ENCODE peak calls at places on chromosomes 1 and 21, in eight cellular contexts. One of them, this sample, is unnamed.

GRCh38 chr1:27940297-27940696 is 5.5 kb downstream of the SMPDL3B start:
- DNase-seq in progenitor cell of endocrine pancreas: no peak
- DNase-seq in fibroblast of lung: peak; percentile 10
- DNase-seq in ovary: no peak
- DNase-seq in right lobe of liver: no peak
- DNase-seq in psoas muscle: no peak
- DNase-seq in IMR-90: no peak
- DNase-seq in activated CD8-positive, alpha-beta T cell treated with anti-CD3 and anti-CD28 coated beads for 36 hours: peak; percentile 89
- DNase-seq in this sample: no peak

GRCh38 chr1:160338580-160338979 is 4.5 kb downstream of the COPA start:
- DNase-seq in progenitor cell of endocrine pancreas: no peak
- DNase-seq in fibroblast of lung: no peak
- DNase-seq in ovary: no peak
- DNase-seq in right lobe of liver: no peak
- DNase-seq in psoas muscle: no peak
- DNase-seq in IMR-90: no peak
- DNase-seq in activated CD8-positive, alpha-beta T cell treated with anti-CD3 and anti-CD28 coated beads for 36 hours: no peak
- DNase-seq in this sample: no peak

GRCh38 chr1:204924013-204924759 is 53.5 kb downstream of the NFASC start:
- DNase-seq in progenitor cell of endocrine pancreas: no peak
- DNase-seq in fibroblast of lung: peak; percentile 50
- DNase-seq in ovary: no peak
- DNase-seq in right lobe of liver: peak; percentile 13
- DNase-seq in psoas muscle: no peak
- DNase-seq in IMR-90: no peak
- DNase-seq in activated CD8-positive, alpha-beta T cell treated with anti-CD3 and anti-CD28 coated beads for 36 hours: no peak
- DNase-seq in this sample: no peak

GRCh38 chr1:34915521-34915920 is 13.9 kb downstream of the DLGAP3 start:
- DNase-seq in progenitor cell of endocrine pancreas: no peak
- DNase-seq in fibroblast of lung: no peak
- DNase-seq in ovary: no peak
- DNase-seq in right lobe of liver: no peak
- DNase-seq in psoas muscle: no peak
- DNase-seq in IMR-90: no peak
- DNase-seq in activated CD8-positive, alpha-beta T cell treated with anti-CD3 and anti-CD28 coated beads for 36 hours: no peak
- DNase-seq in this sample: no peak

GRCh38 chr1:8814870-8815269 is 2.6 kb downstream of the RERE start:
- DNase-seq in progenitor cell of endocrine pancreas: no peak
- DNase-seq in fibroblast of lung: no peak
- DNase-seq in ovary: no peak
- DNase-seq in right lobe of liver: no peak
- DNase-seq in psoas muscle: no peak
- DNase-seq in IMR-90: no peak
- DNase-seq in activated CD8-positive, alpha-beta T cell treated with anti-CD3 and anti-CD28 coated beads for 36 hours: no peak
- DNase-seq in this sample: no peak

GRCh38 chr1:6969106-6969505 is 183.9 kb downstream of the CAMTA1 start:
- DNase-seq in progenitor cell of endocrine pancreas: no peak
- DNase-seq in fibroblast of lung: peak; percentile 93
- DNase-seq in ovary: no peak
- DNase-seq in right lobe of liver: no peak
- DNase-seq in psoas muscle: no peak
- DNase-seq in IMR-90: peak; percentile 52
- DNase-seq in activated CD8-positive, alpha-beta T cell treated with anti-CD3 and anti-CD28 coated beads for 36 hours: peak; percentile 76
- DNase-seq in this sample: no peak

GRCh38 chr1:153607381-153607780 is 5.6 kb downstream of the S100A16 start:
- DNase-seq in progenitor cell of endocrine pancreas: no peak
- DNase-seq in fibroblast of lung: no peak
- DNase-seq in ovary: no peak
- DNase-seq in right lobe of liver: no peak
- DNase-seq in psoas muscle: no peak
- DNase-seq in IMR-90: no peak
- DNase-seq in activated CD8-positive, alpha-beta T cell treated with anti-CD3 and anti-CD28 coated beads for 36 hours: no peak
- DNase-seq in this sample: no peak

GRCh38 chr1:12179111-12179519 is 12.3 kb downstream of the TNFRSF1B start:
- DNase-seq in progenitor cell of endocrine pancreas: no peak
- DNase-seq in fibroblast of lung: peak; percentile 85
- DNase-seq in ovary: no peak
- DNase-seq in right lobe of liver: no peak
- DNase-seq in psoas muscle: no peak
- DNase-seq in IMR-90: peak; percentile 88
- DNase-seq in activated CD8-positive, alpha-beta T cell treated with anti-CD3 and anti-CD28 coated beads for 36 hours: peak; percentile 95
- DNase-seq in this sample: no peak

GRCh38 chr1:87131809-87132663 is 196.6 kb upstream of the LMO4 start:
- DNase-seq in progenitor cell of endocrine pancreas: peak; percentile 82
- DNase-seq in fibroblast of lung: peak; percentile 70
- DNase-seq in ovary: peak; percentile 86
- DNase-seq in right lobe of liver: peak; percentile 82
- DNase-seq in psoas muscle: peak; percentile 75
- DNase-seq in IMR-90: peak; percentile 64
- DNase-seq in activated CD8-positive, alpha-beta T cell treated with anti-CD3 and anti-CD28 coated beads for 36 hours: peak; percentile 71
- DNase-seq in this sample: no peak

GRCh38 chr21:41369105-41369914 is 7.5 kb downstream of the MX2 start:
- DNase-seq in progenitor cell of endocrine pancreas: no peak
- DNase-seq in fibroblast of lung: no peak
- DNase-seq in ovary: peak; percentile 42
- DNase-seq in right lobe of liver: no peak
- DNase-seq in psoas muscle: peak; percentile 43
- DNase-seq in IMR-90: no peak
- DNase-seq in activated CD8-positive, alpha-beta T cell treated with anti-CD3 and anti-CD28 coated beads for 36 hours: peak; percentile 55
- DNase-seq in this sample: peak; percentile 75

GRCh38 chr21:41778974-41779600 is 12.2 kb upstream of the RIPK4 start:
- DNase-seq in progenitor cell of endocrine pancreas: no peak
- DNase-seq in fibroblast of lung: no peak
- DNase-seq in ovary: no peak
- DNase-seq in right lobe of liver: no peak
- DNase-seq in psoas muscle: no peak
- DNase-seq in IMR-90: no peak
- DNase-seq in activated CD8-positive, alpha-beta T cell treated with anti-CD3 and anti-CD28 coated beads for 36 hours: no peak
- DNase-seq in this sample: no peak

GRCh38 chr1:3625151-3625907 is 514 bp downstream of the TPRG1L start:
- DNase-seq in progenitor cell of endocrine pancreas: no peak
- DNase-seq in fibroblast of lung: peak; percentile 45
- DNase-seq in ovary: peak; percentile 58
- DNase-seq in right lobe of liver: peak; percentile 78
- DNase-seq in psoas muscle: peak; percentile 33
- DNase-seq in IMR-90: peak; percentile 39
- DNase-seq in activated CD8-positive, alpha-beta T cell treated with anti-CD3 and anti-CD28 coated beads for 36 hours: peak; percentile 37
- DNase-seq in this sample: peak; percentile 79
- TF ChIP-seq CTCF in progenitor cell of endocrine pancreas: no peak
- TF ChIP-seq CTCF in fibroblast of lung: no peak
- TF ChIP-seq CTCF in ovary: no peak
- TF ChIP-seq CTCF in right lobe of liver: no peak
- TF ChIP-seq CTCF in psoas muscle: no peak
- TF ChIP-seq CTCF in IMR-90: no peak
- TF ChIP-seq CTCF in activated CD8-positive, alpha-beta T cell treated with anti-CD3 and anti-CD28 coated beads for 36 hours: no peak
- TF ChIP-seq CTCF in this sample: no peak

GRCh38 chr1:212070720-212071302 is 35.3 kb downstream of the DTL start:
- DNase-seq in progenitor cell of endocrine pancreas: no peak
- DNase-seq in fibroblast of lung: peak; percentile 49
- DNase-seq in ovary: no peak
- DNase-seq in right lobe of liver: no peak
- DNase-seq in psoas muscle: no peak
- DNase-seq in IMR-90: peak; percentile 70
- DNase-seq in activated CD8-positive, alpha-beta T cell treated with anti-CD3 and anti-CD28 coated beads for 36 hours: no peak
- DNase-seq in this sample: no peak
- TF ChIP-seq CTCF in progenitor cell of endocrine pancreas: peak; percentile 81
- TF ChIP-seq CTCF in fibroblast of lung: peak; percentile 75
- TF ChIP-seq CTCF in ovary: peak; percentile 42
- TF ChIP-seq CTCF in right lobe of liver: peak; percentile 75
- TF ChIP-seq CTCF in psoas muscle: peak; percentile 81
- TF ChIP-seq CTCF in IMR-90: peak; percentile 91
- TF ChIP-seq CTCF in activated CD8-positive, alpha-beta T cell treated with anti-CD3 and anti-CD28 coated beads for 36 hours: peak; percentile 36
- TF ChIP-seq CTCF in this sample: peak; percentile 93

DNA sequence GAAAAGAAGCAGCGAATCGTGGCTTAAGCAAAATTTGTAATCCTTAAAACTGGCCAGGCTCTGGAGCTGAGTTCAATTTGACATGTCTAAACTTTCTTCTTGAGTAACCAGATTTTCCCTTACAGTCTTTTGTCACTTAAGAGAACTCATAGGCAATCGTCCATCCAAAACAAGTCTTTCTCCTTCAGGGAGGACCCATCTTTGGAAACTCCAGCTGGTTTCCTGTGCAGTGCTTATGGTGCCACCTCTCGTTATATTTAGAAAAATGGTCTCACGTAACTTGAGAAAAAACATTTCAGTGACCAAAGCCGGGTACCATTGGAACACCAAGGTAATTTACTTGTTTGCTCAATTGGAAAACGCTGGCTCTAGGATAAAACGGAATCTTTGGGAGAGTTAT is 1.9 kb upstream of the PTTG1IP start:
- DNase-seq in progenitor cell of endocrine pancreas: no peak
- DNase-seq in fibroblast of lung: peak; percentile 43
- DNase-seq in ovary: no peak
- DNase-seq in right lobe of liver: no peak
- DNase-seq in psoas muscle: no peak
- DNase-seq in IMR-90: peak; percentile 22
- DNase-seq in activated CD8-positive, alpha-beta T cell treated with anti-CD3 and anti-CD28 coated beads for 36 hours: no peak
- DNase-seq in this sample: no peak
- TF ChIP-seq CTCF in progenitor cell of endocrine pancreas: no peak
- TF ChIP-seq CTCF in fibroblast of lung: no peak
- TF ChIP-seq CTCF in ovary: no peak
- TF ChIP-seq CTCF in right lobe of liver: peak; percentile 24
- TF ChIP-seq CTCF in psoas muscle: no peak
- TF ChIP-seq CTCF in IMR-90: no peak
- TF ChIP-seq CTCF in activated CD8-positive, alpha-beta T cell treated with anti-CD3 and anti-CD28 coated beads for 36 hours: no peak
- TF ChIP-seq CTCF in this sample: peak; percentile 72

DNA sequence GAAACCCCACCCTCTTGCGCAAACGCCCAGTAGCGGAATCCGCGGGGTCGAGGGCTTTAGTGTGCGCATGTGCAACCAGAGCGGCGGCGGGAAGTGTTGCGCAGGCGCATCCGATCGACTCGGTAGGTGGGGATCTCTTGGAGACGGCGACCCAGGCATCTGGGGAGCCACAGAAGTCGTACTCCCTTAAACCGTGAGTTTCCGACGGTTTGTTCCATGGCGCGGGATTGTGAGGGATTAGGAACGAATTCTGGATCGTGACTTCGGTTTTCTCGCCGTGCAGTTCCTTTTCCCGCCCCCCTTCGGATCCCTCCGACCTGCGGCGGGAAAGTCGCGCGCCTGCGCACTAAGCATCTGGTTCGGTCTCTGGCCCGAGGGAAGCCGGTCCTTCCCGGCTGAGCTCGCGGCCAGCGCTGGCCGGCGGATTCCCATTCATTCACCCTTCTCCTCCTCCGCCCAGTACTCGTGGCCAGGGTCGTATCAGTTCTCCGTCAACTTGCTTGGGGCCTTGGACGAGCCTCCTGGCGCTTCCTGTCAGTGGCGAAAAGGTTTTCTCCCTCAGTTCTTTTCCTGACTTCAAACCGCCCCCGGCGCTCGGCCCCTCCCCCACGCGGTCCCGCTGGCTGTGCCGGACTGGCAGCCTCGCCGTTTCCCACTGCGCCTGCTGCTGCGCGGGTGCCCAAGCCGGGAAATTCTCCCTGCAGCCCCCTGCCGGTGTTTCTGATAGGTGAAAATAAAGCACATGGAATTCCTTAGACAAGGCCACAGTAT is at the start of gene CDC7:
- DNase-seq in progenitor cell of endocrine pancreas: peak; percentile 90
- DNase-seq in fibroblast of lung: peak; percentile 85
- DNase-seq in ovary: peak; percentile 95
- DNase-seq in right lobe of liver: peak; percentile 90
- DNase-seq in psoas muscle: peak; percentile 92
- DNase-seq in IMR-90: peak; percentile 87
- DNase-seq in activated CD8-positive, alpha-beta T cell treated with anti-CD3 and anti-CD28 coated beads for 36 hours: peak; percentile 92
- DNase-seq in this sample: peak; percentile 96
- TF ChIP-seq CTCF in progenitor cell of endocrine pancreas: peak; percentile 77
- TF ChIP-seq CTCF in fibroblast of lung: peak; percentile 34
- TF ChIP-seq CTCF in ovary: peak; percentile 12
- TF ChIP-seq CTCF in right lobe of liver: peak; percentile 21
- TF ChIP-seq CTCF in psoas muscle: peak; percentile 23
- TF ChIP-seq CTCF in IMR-90: peak; percentile 40
- TF ChIP-seq CTCF in activated CD8-positive, alpha-beta T cell treated with anti-CD3 and anti-CD28 coated beads for 36 hours: peak; percentile 59
- TF ChIP-seq CTCF in this sample: peak; percentile 82

GRCh38 chr21:37873655-37874054 is 42.6 kb downstream of the KCNJ6 start:
- DNase-seq in progenitor cell of endocrine pancreas: no peak
- DNase-seq in fibroblast of lung: peak; percentile 25
- DNase-seq in ovary: no peak
- DNase-seq in right lobe of liver: no peak
- DNase-seq in psoas muscle: no peak
- DNase-seq in IMR-90: peak; percentile 43
- DNase-seq in activated CD8-positive, alpha-beta T cell treated with anti-CD3 and anti-CD28 coated beads for 36 hours: no peak
- DNase-seq in this sample: no peak
- TF ChIP-seq CTCF in progenitor cell of endocrine pancreas: no peak
- TF ChIP-seq CTCF in fibroblast of lung: peak; percentile 40
- TF ChIP-seq CTCF in ovary: no peak
- TF ChIP-seq CTCF in right lobe of liver: peak; percentile 7
- TF ChIP-seq CTCF in psoas muscle: no peak
- TF ChIP-seq CTCF in IMR-90: peak; percentile 41
- TF ChIP-seq CTCF in activated CD8-positive, alpha-beta T cell treated with anti-CD3 and anti-CD28 coated beads for 36 hours: no peak
- TF ChIP-seq CTCF in this sample: peak; percentile 65

GRCh38 chr1:156052862-156053769 is 482 bp downstream of the UBQLN4 start:
- DNase-seq in progenitor cell of endocrine pancreas: peak; percentile 79
- DNase-seq in fibroblast of lung: peak; percentile 68
- DNase-seq in ovary: peak; percentile 81
- DNase-seq in right lobe of liver: peak; percentile 67
- DNase-seq in psoas muscle: peak; percentile 67
- DNase-seq in IMR-90: peak; percentile 69
- DNase-seq in activated CD8-positive, alpha-beta T cell treated with anti-CD3 and anti-CD28 coated beads for 36 hours: peak; percentile 78
- DNase-seq in this sample: no peak
- TF ChIP-seq CTCF in progenitor cell of endocrine pancreas: peak; percentile 51
- TF ChIP-seq CTCF in fibroblast of lung: peak; percentile 27
- TF ChIP-seq CTCF in ovary: no peak
- TF ChIP-seq CTCF in right lobe of liver: peak; percentile 12
- TF ChIP-seq CTCF in psoas muscle: no peak
- TF ChIP-seq CTCF in IMR-90: peak; percentile 40
- TF ChIP-seq CTCF in activated CD8-positive, alpha-beta T cell treated with anti-CD3 and anti-CD28 coated beads for 36 hours: peak; percentile 53
- TF ChIP-seq CTCF in this sample: peak; percentile 75

DNA sequence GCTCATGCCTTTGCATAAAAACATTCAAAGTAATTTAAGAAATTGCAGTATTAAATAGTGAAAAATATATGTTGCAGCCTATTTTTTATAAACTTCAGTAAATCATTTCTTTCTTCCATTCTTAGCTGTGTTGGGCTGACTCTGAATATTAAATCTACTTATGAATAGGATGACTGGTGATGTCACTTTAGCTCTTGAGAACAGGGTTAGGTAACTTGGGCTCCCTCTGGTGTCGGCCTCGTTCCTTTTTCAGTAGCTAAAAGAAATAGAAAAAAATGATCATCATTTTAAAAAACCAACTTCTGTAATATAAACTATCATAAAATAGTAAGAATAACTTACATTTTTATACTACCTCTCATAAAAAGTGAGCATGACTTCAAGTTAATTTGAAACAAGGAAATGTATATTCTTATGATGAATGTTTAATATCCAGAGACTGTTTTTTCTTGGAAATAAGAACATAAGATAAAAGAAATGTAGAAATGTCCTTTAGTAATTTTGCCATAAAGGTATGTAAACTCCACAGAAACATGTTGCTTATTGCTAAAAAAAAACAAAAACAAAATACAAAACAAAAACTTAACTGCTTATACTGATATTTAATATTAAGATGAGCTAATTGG is 26.8 kb upstream of the NCAM2 start:
- DNase-seq in progenitor cell of endocrine pancreas: no peak
- DNase-seq in fibroblast of lung: peak; percentile 56
- DNase-seq in ovary: no peak
- DNase-seq in right lobe of liver: no peak
- DNase-seq in psoas muscle: no peak
- DNase-seq in IMR-90: peak; percentile 60
- DNase-seq in activated CD8-positive, alpha-beta T cell treated with anti-CD3 and anti-CD28 coated beads for 36 hours: peak; percentile 62
- DNase-seq in this sample: no peak
- TF ChIP-seq CTCF in progenitor cell of endocrine pancreas: peak; percentile 68
- TF ChIP-seq CTCF in fibroblast of lung: peak; percentile 63
- TF ChIP-seq CTCF in ovary: no peak
- TF ChIP-seq CTCF in right lobe of liver: peak; percentile 47
- TF ChIP-seq CTCF in psoas muscle: peak; percentile 25
- TF ChIP-seq CTCF in IMR-90: peak; percentile 55
- TF ChIP-seq CTCF in activated CD8-positive, alpha-beta T cell treated with anti-CD3 and anti-CD28 coated beads for 36 hours: peak; percentile 4
- TF ChIP-seq CTCF in this sample: peak; percentile 94

This sample was measured in chondrocyte.